ENCODE peak calls at places on chromosomes 7 and 10, in five cellular contexts. Z is AG04450, F is ovary, K is fibroblast of the aortic adventitia, O is pancreas. R is an unnamed sample.

GRCh38 chr10:96921655-96922054 is 89.6 kb downstream of the LCOR start:
- DNase-seq in Z (no peak), F (no peak), K (no peak), O (no peak), R (peak)

GRCh38 chr10:6912929-6913328 is 332.9 kb upstream of the PRKCQ start:
- DNase-seq in Z (no peak), F (no peak), K (peak), O (no peak), R (peak)

GRCh38 chr10:63421591-63421990 is 44.2 kb downstream of the JMJD1C start:
- DNase-seq in Z (no peak), F (no peak), K (no peak), O (no peak), R (peak)

GRCh38 chr7:13532028-13532753 is 457.3 kb downstream of the ETV1 start:
- DNase-seq in Z (no peak), F (no peak), K (peak), O (no peak), R (no peak)

GRCh38 chr7:99624487-99624886 is 7.7 kb downstream of the ZSCAN25 start:
- DNase-seq in Z (no peak), F (no peak), K (no peak), O (no peak), R (no peak)

GRCh38 chr7:100088621-100089457 is at the start of gene COPS6:
- DNase-seq in Z (no peak), F (peak), K (peak), O (peak), R (peak)

GRCh38 chr10:17645591-17646345 is 1.8 kb downstream of the STAM start:
- DNase-seq in Z (no peak), F (no peak), K (no peak), O (no peak), R (peak)

GRCh38 chr7:111424768-111425167 is 137.5 kb downstream of the IMMP2L start:
- DNase-seq in Z (no peak), F (no peak), K (peak), O (no peak), R (no peak)

GRCh38 chr10:59622320-59622901 is 87.2 kb downstream of the SLC16A9 start:
- DNase-seq in Z (peak), F (peak), K (peak), O (peak), R (peak)

GRCh38 chr7:100483728-100484635 is at the start of gene NYAP1:
- DNase-seq in Z (no peak), F (peak), K (peak), O (peak), R (peak)

GRCh38 chr10:75547391-75548298 is 116.2 kb downstream of the LRMDA start:
- DNase-seq in Z (no peak), F (no peak), K (peak), O (no peak), R (peak)

GRCh38 chr7:24138366-24138765 is 145.6 kb upstream of the NPY start:
- DNase-seq in Z (no peak), F (no peak), K (no peak), O (no peak), R (no peak)

GRCh38 chr10:14891151-14891550 is 12.5 kb downstream of the SUV39H2 start:
- DNase-seq in Z (no peak), F (no peak), K (no peak), O (no peak), R (no peak)

GRCh38 chr7:85890244-85890811 is 703.5 kb upstream of the SEMA3D start:
- DNase-seq in Z (no peak), F (no peak), K (peak), O (no peak), R (peak)

GRCh38 chr10:49207936-49208482 is 19.8 kb upstream of the TMEM273 start:
- DNase-seq in Z (no peak), F (no peak), K (no peak), O (no peak), R (no peak)

GRCh38 chr7:11328309-11328708 is 354.6 kb downstream of the PHF14 start:
- DNase-seq in Z (no peak), F (no peak), K (no peak), O (no peak), R (peak)

GRCh38 chr10:48236199-48236621 is 38.3 kb downstream of the FRMPD2 start:
- DNase-seq in Z (no peak), F (no peak), K (no peak), O (no peak), R (no peak)

GRCh38 chr10:60208676-60209269 is 180.9 kb downstream of the ANK3 start:
- DNase-seq in Z (peak), F (no peak), K (peak), O (no peak), R (peak)

GRCh38 chr7:22156205-22156604 is 200.7 kb downstream of the RAPGEF5 start:
- DNase-seq in Z (peak), F (no peak), K (peak), O (no peak), R (no peak)

GRCh38 chr7:57412168-57412567 is 37.8 kb upstream of the ZNF716 start:
- DNase-seq in Z (no peak), F (no peak), K (no peak), O (no peak), R (no peak)

GRCh38 chr10:30828680-30829079 is 199.1 kb upstream of the LYZL2 start:
- DNase-seq in Z (no peak), F (no peak), K (peak), O (no peak), R (no peak)

GRCh38 chr10:113524539-113525490 is 28.0 kb upstream of the HABP2 start:
- DNase-seq in Z (no peak), F (no peak), K (peak), O (no peak), R (no peak)

GRCh38 chr10:100534726-100535125 is 1.0 kb upstream of the HIF1AN start:
- DNase-seq in Z (no peak), F (no peak), K (no peak), O (no peak), R (no peak)

GRCh38 chr10:92615515-92615914 is 22.6 kb downstream of the KIF11 start:
- DNase-seq in Z (no peak), F (no peak), K (no peak), O (no peak), R (no peak)

GRCh38 chr10:14513061-14513460 is 182.3 kb upstream of the FRMD4A start:
- DNase-seq in Z (no peak), F (no peak), K (peak), O (no peak), R (no peak)

GRCh38 chr7:29091722-29092121 is 54.6 kb downstream of the CPVL start:
- DNase-seq in Z (no peak), F (no peak), K (no peak), O (no peak), R (peak)
- H3K4me3 ChIP-seq in Z (peak), F (peak), K (peak), O (no peak), R (peak)

GRCh38 chr10:1778570-1778969 is 41.2 kb upstream of the ADARB2 start:
- DNase-seq in Z (no peak), F (no peak), K (no peak), O (no peak), R (no peak)
- TF ChIP-seq CTCF in Z (no peak), F (no peak), K (no peak), O (no peak), R (no peak)

GRCh38 chr10:69410487-69410886 is 6.2 kb downstream of the TACR2 start:
- DNase-seq in Z (no peak), F (no peak), K (no peak), O (no peak), R (no peak)
- H3K4me3 ChIP-seq in Z (no peak), F (no peak), K (no peak), O (no peak), R (no peak)

GRCh38 chr7:44213206-44213871 is 12.6 kb downstream of the YKT6 start:
- DNase-seq in Z (no peak), F (no peak), K (no peak), O (no peak), R (no peak)

GRCh38 chr7:44215531-44215930 is 14.8 kb downstream of the YKT6 start:
- DNase-seq in Z (no peak), F (no peak), K (no peak), O (no peak), R (no peak)

GRCh38 chr7:44212581-44213184 is 11.9 kb downstream of the YKT6 start:
- DNase-seq in Z (no peak), F (no peak), K (no peak), O (no peak), R (no peak)

GRCh38 chr7:44216019-44216418 is 15.2 kb downstream of the YKT6 start:
- DNase-seq in Z (no peak), F (peak), K (no peak), O (no peak), R (no peak)

GRCh38 chr7:44213872-44214595 is 13.3 kb downstream of the YKT6 start:
- DNase-seq in Z (no peak), F (peak), K (peak), O (no peak), R (peak)
- TF ChIP-seq CTCF in Z (peak), F (no peak), K (peak), O (no peak), R (peak)

DNA sequence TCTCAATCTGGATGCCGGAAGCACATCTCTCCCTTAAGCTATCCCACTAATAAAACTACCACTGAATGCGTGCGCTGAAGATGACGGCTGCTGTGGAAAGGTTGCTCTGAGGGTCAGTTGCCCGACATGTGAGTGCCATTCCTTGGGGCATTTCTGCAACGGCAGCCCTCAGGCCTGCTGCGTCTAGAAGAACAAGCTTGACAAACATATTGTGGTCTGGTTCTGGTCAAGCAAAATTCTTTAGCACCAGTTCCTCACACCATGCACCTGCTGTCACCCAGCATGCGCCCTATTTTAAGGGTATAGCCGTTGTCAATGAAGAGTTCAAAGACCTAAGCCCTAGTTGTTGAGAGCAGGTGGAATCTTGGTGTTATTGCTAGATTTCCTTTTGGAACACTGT is 184.2 kb downstream of the SRPK2 start:
- DNase-seq in Z (no peak), F (no peak), K (no peak), O (no peak), R (no peak)
- H3K4me3 ChIP-seq in Z (no peak), F (no peak), K (no peak), O (no peak), R (no peak)